ENCODE peak calls at places on chromosomes 11 and 22, in four cellular contexts. One of them, this sample, is unnamed.

GRCh38 chr11:116114198-116114651 is 610.0 kb upstream of the CADM1 start:
- DNase-seq in GM23338: no peak
- DNase-seq in chondrocyte: no peak
- DNase-seq in lower lobe of right lung: no peak
- DNase-seq in this sample: no peak

GRCh38 chr11:113673566-113674396 is 32.3 kb downstream of the TMPRSS5 start:
- DNase-seq in chondrocyte: no peak
- DNase-seq in lower lobe of right lung: no peak
- DNase-seq in GM23338: no peak
- DNase-seq in this sample: no peak

GRCh38 chr22:45064313-45065268 is 54.8 kb upstream of the PHF21B start:
- DNase-seq in chondrocyte: no peak
- DNase-seq in lower lobe of right lung: no peak
- DNase-seq in GM23338: no peak
- DNase-seq in this sample: peak

GRCh38 chr22:26527167-26527566 is 14.9 kb upstream of the TFIP11 start:
- DNase-seq in GM23338: no peak
- DNase-seq in chondrocyte: no peak
- DNase-seq in lower lobe of right lung: no peak
- DNase-seq in this sample: no peak

GRCh38 chr11:16912607-16913006 is 101.6 kb downstream of the PLEKHA7 start:
- DNase-seq in GM23338: peak
- DNase-seq in chondrocyte: no peak
- DNase-seq in lower lobe of right lung: no peak
- DNase-seq in this sample: no peak

GRCh38 chr22:41917375-41917905 is 2.6 kb upstream of the SHISA8 start:
- DNase-seq in lower lobe of right lung: no peak
- DNase-seq in chondrocyte: no peak
- DNase-seq in GM23338: no peak
- DNase-seq in this sample: no peak

GRCh38 chr22:48944433-48944755 is 883.3 kb downstream of the BRD1 start:
- DNase-seq in chondrocyte: peak
- DNase-seq in lower lobe of right lung: no peak
- DNase-seq in GM23338: no peak
- DNase-seq in this sample: no peak

GRCh38 chr11:99406345-99406744 is 385.6 kb downstream of the CNTN5 start:
- DNase-seq in lower lobe of right lung: no peak
- DNase-seq in GM23338: no peak
- DNase-seq in chondrocyte: no peak
- DNase-seq in this sample: no peak

GRCh38 chr11:8597182-8597581 is 3.2 kb upstream of the STK33 start:
- DNase-seq in chondrocyte: no peak
- DNase-seq in lower lobe of right lung: no peak
- DNase-seq in GM23338: no peak
- DNase-seq in this sample: no peak

GRCh38 chr11:106172389-106172991 is 95.0 kb downstream of the AASDHPPT start:
- DNase-seq in lower lobe of right lung: no peak
- DNase-seq in GM23338: no peak
- DNase-seq in chondrocyte: no peak
- DNase-seq in this sample: no peak

GRCh38 chr11:33910261-33910959 is 18.5 kb upstream of the LMO2 start:
- DNase-seq in lower lobe of right lung: no peak
- DNase-seq in GM23338: no peak
- DNase-seq in chondrocyte: no peak
- DNase-seq in this sample: no peak

GRCh38 chr11:110566577-110566976 is 136.8 kb downstream of the FDX1 start:
- DNase-seq in GM23338: no peak
- DNase-seq in chondrocyte: no peak
- DNase-seq in lower lobe of right lung: no peak
- DNase-seq in this sample: no peak

GRCh38 chr11:32137869-32138268 is 47.0 kb downstream of the RCN1 start:
- DNase-seq in chondrocyte: no peak
- DNase-seq in GM23338: no peak
- DNase-seq in lower lobe of right lung: no peak
- DNase-seq in this sample: no peak

GRCh38 chr11:2826679-2827056 is 58.9 kb downstream of the CDKN1C start:
- DNase-seq in GM23338: no peak
- DNase-seq in chondrocyte: no peak
- DNase-seq in lower lobe of right lung: no peak
- DNase-seq in this sample: no peak

GRCh38 chr11:2468363-2469240 is 23.8 kb downstream of the KCNQ1 start:
- DNase-seq in GM23338: no peak
- DNase-seq in lower lobe of right lung: no peak
- DNase-seq in chondrocyte: peak
- DNase-seq in this sample: no peak

GRCh38 chr22:33811686-33812085 is 108.6 kb downstream of the LARGE1 start:
- DNase-seq in GM23338: peak
- DNase-seq in lower lobe of right lung: no peak
- DNase-seq in chondrocyte: no peak
- DNase-seq in this sample: no peak

GRCh38 chr11:129390303-129390816 is 14.7 kb downstream of the BARX2 start:
- DNase-seq in GM23338: no peak
- DNase-seq in chondrocyte: no peak
- DNase-seq in lower lobe of right lung: no peak
- DNase-seq in this sample: no peak

GRCh38 chr22:25153961-25154685 is 45.5 kb upstream of the CRYBB3 start:
- DNase-seq in lower lobe of right lung: peak
- DNase-seq in chondrocyte: no peak
- DNase-seq in GM23338: peak
- DNase-seq in this sample: peak

GRCh38 chr11:112613051-112613972 is 347.9 kb upstream of the NCAM1 start:
- DNase-seq in chondrocyte: no peak
- DNase-seq in lower lobe of right lung: no peak
- DNase-seq in GM23338: no peak
- DNase-seq in this sample: peak

GRCh38 chr11:134958336-134958640 is 546.2 kb upstream of the B3GAT1 start:
- DNase-seq in chondrocyte: peak
- DNase-seq in lower lobe of right lung: no peak
- DNase-seq in GM23338: no peak
- DNase-seq in this sample: no peak

GRCh38 chr22:37486224-37486845 is at the start of gene MFNG:
- DNase-seq in chondrocyte: no peak
- DNase-seq in GM23338: peak
- DNase-seq in lower lobe of right lung: peak
- DNase-seq in this sample: peak

GRCh38 chr22:36366291-36366708 is 21.5 kb downstream of the MYH9 start:
- DNase-seq in chondrocyte: no peak
- DNase-seq in lower lobe of right lung: no peak
- DNase-seq in GM23338: no peak
- DNase-seq in this sample: no peak

GRCh38 chr11:10414181-10414580 is 40.9 kb upstream of the AMPD3 start:
- DNase-seq in chondrocyte: no peak
- DNase-seq in lower lobe of right lung: no peak
- DNase-seq in GM23338: no peak
- DNase-seq in this sample: no peak

GRCh38 chr22:28282346-28282745 is 363.3 kb upstream of the PITPNB start:
- DNase-seq in chondrocyte: no peak
- DNase-seq in lower lobe of right lung: no peak
- DNase-seq in GM23338: peak
- DNase-seq in this sample: no peak

GRCh38 chr11:100528872-100529416 is 158.1 kb upstream of the ARHGAP42 start:
- DNase-seq in chondrocyte: peak
- DNase-seq in lower lobe of right lung: no peak
- DNase-seq in GM23338: no peak
- DNase-seq in this sample: no peak

GRCh38 chr11:100525197-100525596 is 161.9 kb upstream of the ARHGAP42 start:
- DNase-seq in chondrocyte: no peak
- DNase-seq in lower lobe of right lung: no peak
- DNase-seq in GM23338: no peak
- DNase-seq in this sample: no peak

DNA sequence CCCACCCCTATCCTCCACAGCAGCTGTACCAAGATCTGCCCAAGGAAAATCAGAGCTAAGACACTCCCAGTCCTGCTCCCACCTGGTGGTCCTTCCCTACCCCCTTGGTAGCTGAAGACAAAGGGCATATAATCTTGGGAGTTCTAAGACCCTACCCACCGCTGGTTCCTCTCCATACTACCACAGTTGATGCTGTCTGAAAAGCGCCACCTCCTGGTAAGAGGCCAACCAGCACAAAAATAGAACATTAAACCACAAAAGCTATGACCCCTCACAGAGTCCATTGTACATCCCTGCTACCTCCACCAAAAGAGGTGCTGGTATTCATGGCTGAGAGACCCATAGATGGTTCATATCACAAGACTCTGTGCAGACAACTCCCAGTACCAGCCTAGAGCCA is 161.5 kb upstream of the ARHGAP42 start:
- DNase-seq in GM23338: peak
- DNase-seq in chondrocyte: no peak
- DNase-seq in lower lobe of right lung: no peak
- DNase-seq in this sample: no peak
- TF ChIP-seq CTCF in GM23338: peak
- TF ChIP-seq CTCF in chondrocyte: peak
- TF ChIP-seq CTCF in lower lobe of right lung: no peak
- TF ChIP-seq CTCF in this sample: no peak

GRCh38 chr11:62120466-62120865 is 3.3 kb upstream of the INCENP start:
- DNase-seq in chondrocyte: no peak
- DNase-seq in GM23338: no peak
- DNase-seq in lower lobe of right lung: no peak
- DNase-seq in this sample: no peak

GRCh38 chr11:62123669-62124185 is at the start of gene INCENP:
- DNase-seq in GM23338: peak
- DNase-seq in chondrocyte: peak
- DNase-seq in lower lobe of right lung: peak
- DNase-seq in this sample: peak

GRCh38 chr11:62124186-62125113 is 639 bp downstream of the INCENP start:
- DNase-seq in lower lobe of right lung: no peak
- DNase-seq in chondrocyte: peak
- DNase-seq in GM23338: peak
- DNase-seq in this sample: peak

GRCh38 chr11:62120001-62120400 is 3.8 kb upstream of the INCENP start:
- DNase-seq in lower lobe of right lung: peak
- DNase-seq in chondrocyte: no peak
- DNase-seq in GM23338: no peak
- DNase-seq in this sample: no peak

GRCh38 chr11:62122076-62122475 is 1.7 kb upstream of the INCENP start:
- DNase-seq in chondrocyte: peak
- DNase-seq in lower lobe of right lung: no peak
- DNase-seq in GM23338: peak
- DNase-seq in this sample: no peak
- TF ChIP-seq CTCF in chondrocyte: peak
- TF ChIP-seq CTCF in lower lobe of right lung: no peak
- TF ChIP-seq CTCF in GM23338: peak
- TF ChIP-seq CTCF in this sample: no peak

GRCh38 chr11:85180528-85180927 is 446.6 kb downstream of the DLG2 start:
- DNase-seq in chondrocyte: no peak
- DNase-seq in lower lobe of right lung: no peak
- DNase-seq in GM23338: no peak
- DNase-seq in this sample: no peak

GRCh38 chr11:85187992-85188391 is 439.2 kb downstream of the DLG2 start:
- DNase-seq in chondrocyte: no peak
- DNase-seq in lower lobe of right lung: no peak
- DNase-seq in GM23338: no peak
- DNase-seq in this sample: no peak

DNA sequence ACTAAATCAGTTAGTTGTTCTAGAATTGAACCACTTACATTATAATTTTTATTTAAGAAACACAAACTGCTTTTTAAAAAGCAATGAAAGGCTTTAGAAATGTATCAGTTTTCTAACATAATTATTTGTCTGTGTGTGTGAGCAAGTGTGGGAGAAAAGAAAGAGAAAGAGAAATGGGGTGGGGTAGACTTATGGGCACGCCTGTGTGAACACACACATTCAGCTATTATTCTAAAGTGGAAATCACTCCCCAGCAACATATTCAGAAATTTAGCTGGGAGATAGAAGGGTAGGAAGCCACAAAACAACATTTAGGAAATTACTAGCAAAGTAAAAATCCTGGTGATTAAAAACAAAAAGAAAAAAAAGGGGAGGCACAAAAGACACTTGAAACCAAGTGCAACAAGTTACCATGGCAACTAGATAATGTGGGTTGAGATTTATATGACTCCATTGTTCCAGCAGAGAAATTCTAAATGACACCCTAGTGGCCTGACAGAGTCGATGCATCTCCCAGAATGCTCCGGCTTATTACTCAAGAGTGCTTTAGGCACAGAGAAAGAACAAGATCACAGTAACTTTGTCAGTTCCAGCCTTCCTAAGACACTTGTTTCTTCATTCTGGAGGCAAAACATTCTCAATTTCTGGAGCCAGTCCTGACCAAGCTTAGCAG is 444.6 kb downstream of the DLG2 start:
- DNase-seq in GM23338: peak
- DNase-seq in chondrocyte: no peak
- DNase-seq in lower lobe of right lung: no peak
- DNase-seq in this sample: no peak
- TF ChIP-seq CTCF in GM23338: peak
- TF ChIP-seq CTCF in chondrocyte: peak
- TF ChIP-seq CTCF in lower lobe of right lung: no peak
- TF ChIP-seq CTCF in this sample: peak

GRCh38 chr22:29820941-29821789 is 16.9 kb downstream of the ASCC2 start:
- DNase-seq in GM23338: no peak
- DNase-seq in chondrocyte: no peak
- DNase-seq in lower lobe of right lung: peak
- DNase-seq in this sample: peak
- TF ChIP-seq CTCF in GM23338: no peak
- TF ChIP-seq CTCF in chondrocyte: no peak
- TF ChIP-seq CTCF in lower lobe of right lung: no peak
- TF ChIP-seq CTCF in this sample: no peak

GRCh38 chr11:23041104-23041503 is 180.8 kb upstream of the CCDC179 start:
- DNase-seq in lower lobe of right lung: no peak
- DNase-seq in chondrocyte: no peak
- DNase-seq in GM23338: no peak
- DNase-seq in this sample: no peak
- TF ChIP-seq CTCF in lower lobe of right lung: no peak
- TF ChIP-seq CTCF in chondrocyte: no peak
- TF ChIP-seq CTCF in GM23338: no peak
- TF ChIP-seq CTCF in this sample: no peak

GRCh38 chr11:68828155-68828931 is 13.4 kb downstream of the CPT1A start:
- DNase-seq in lower lobe of right lung: peak
- DNase-seq in GM23338: no peak
- DNase-seq in chondrocyte: no peak
- DNase-seq in this sample: no peak

GRCh38 chr11:68827733-68828132 is 14.0 kb downstream of the CPT1A start:
- DNase-seq in chondrocyte: no peak
- DNase-seq in lower lobe of right lung: no peak
- DNase-seq in GM23338: no peak
- DNase-seq in this sample: no peak

GRCh38 chr11:68826726-68827125 is 15.0 kb downstream of the CPT1A start:
- DNase-seq in GM23338: no peak
- DNase-seq in chondrocyte: no peak
- DNase-seq in lower lobe of right lung: no peak
- DNase-seq in this sample: no peak

GRCh38 chr11:68822546-68822945 is 19.2 kb downstream of the CPT1A start:
- DNase-seq in lower lobe of right lung: no peak
- DNase-seq in chondrocyte: no peak
- DNase-seq in GM23338: no peak
- DNase-seq in this sample: no peak

GRCh38 chr11:68825603-68826002 is 16.1 kb downstream of the CPT1A start:
- DNase-seq in GM23338: peak
- DNase-seq in lower lobe of right lung: no peak
- DNase-seq in chondrocyte: no peak
- DNase-seq in this sample: no peak
- TF ChIP-seq CTCF in GM23338: peak
- TF ChIP-seq CTCF in lower lobe of right lung: peak
- TF ChIP-seq CTCF in chondrocyte: peak
- TF ChIP-seq CTCF in this sample: no peak

This sample was measured in RWPE1.